ENCODE peak calls at places on chromosomes 4 and X, in ten cellular contexts. N, C, Y, G, J, L, R, P, F and M are unnamed samples.

GRCh38 chrX:140360924-140361323 is 143.9 kb downstream of the SOX3 start:
- DNase-seq in R (no peak), Y (no peak), N (no peak), C (no peak), P (no peak), J (no peak), L (no peak), F (no peak), G (no peak), M (no peak)

GRCh38 chrX:45850775-45851433 is 650.2 kb upstream of the DIPK2B start:
- DNase-seq in F (no peak), N (peak; percentile 17), J (peak; percentile 69), R (peak; percentile 33), C (peak; percentile 37), Y (peak; percentile 49), G (no peak), L (no peak), P (no peak), M (peak; percentile 47)

GRCh38 chrX:36626898-36627297 is 381.3 kb upstream of the FAM47C start:
- DNase-seq in L (no peak), G (no peak), J (no peak), P (no peak), F (no peak), C (no peak), R (no peak), N (no peak), Y (no peak), M (no peak)

GRCh38 chrX:3461824-3462508 is 115.5 kb upstream of the MXRA5 start:
- DNase-seq in R (no peak), F (no peak), G (no peak), Y (no peak), N (no peak), L (no peak), C (no peak), P (no peak), J (no peak), M (no peak)

GRCh38 chrX:48779399-48779798 is 7.0 kb upstream of the GATA1 start:
- DNase-seq in C (no peak), J (no peak), F (no peak), P (no peak), N (no peak), Y (no peak), G (no peak), R (no peak), L (no peak), M (no peak)

GRCh38 chr4:1728061-1728980 is 7.0 kb downstream of the TACC3 start:
- DNase-seq in L (no peak), J (no peak), F (no peak), R (no peak), Y (no peak), N (no peak), P (no peak), G (no peak), C (no peak), M (no peak)

GRCh38 chrX:24860140-24860539 is 155.6 kb downstream of the ARX start:
- DNase-seq in P (no peak), J (no peak), C (no peak), F (no peak), R (no peak), N (no peak), L (no peak), G (no peak), Y (no peak), M (no peak)

GRCh38 chr4:21113496-21114213 is 413.4 kb downstream of the PACRGL start:
- DNase-seq in G (no peak), P (no peak), Y (no peak), N (no peak), C (no peak), F (no peak), R (no peak), L (no peak), J (no peak), M (no peak)

GRCh38 chr4:89078300-89078699 is 21.3 kb upstream of the FAM13A start:
- DNase-seq in F (no peak), C (no peak), R (no peak), J (no peak), L (no peak), P (no peak), G (no peak), Y (no peak), N (no peak), M (no peak)

GRCh38 chr4:94714761-94715160 is 43.0 kb upstream of the BMPR1B start:
- DNase-seq in P (no peak), R (no peak), G (peak; percentile 4), C (no peak), N (no peak), Y (no peak), J (no peak), L (no peak), F (no peak), M (no peak)

GRCh38 chr4:30716671-30717207 is 3.4 kb upstream of the PCDH7 start:
- DNase-seq in F (no peak), J (no peak), C (no peak), Y (peak; percentile 42), G (no peak), P (no peak), N (no peak), R (no peak), L (no peak), M (peak; percentile 5)

GRCh38 chr4:107900067-107900466 is 31.3 kb upstream of the CYP2U1 start:
- DNase-seq in P (no peak), C (no peak), G (no peak), L (no peak), N (no peak), F (no peak), R (no peak), Y (no peak), J (no peak), M (no peak)

GRCh38 chrX:49233887-49234555 is 881 bp upstream of the CACNA1F start:
- DNase-seq in F (no peak), N (no peak), P (no peak), Y (no peak), R (no peak), G (no peak), J (no peak), L (no peak), C (no peak), M (no peak)

GRCh38 chr4:7537853-7538252 is 103.1 kb upstream of the PSAPL1 start:
- DNase-seq in R (no peak), J (no peak), C (no peak), N (no peak), Y (no peak), P (no peak), L (no peak), F (no peak), G (no peak), M (no peak)

GRCh38 chrX:153926863-153927685 is 1.0 kb upstream of the ARHGAP4 start:
- DNase-seq in C (peak; percentile 31), F (peak; percentile 52), P (peak; percentile 49), Y (no peak), J (no peak), L (no peak), R (peak; percentile 68), G (no peak), N (no peak), M (peak; percentile 84)

GRCh38 chr4:8250637-8251036 is 18.9 kb upstream of the HTRA3 start:
- DNase-seq in C (no peak), P (no peak), Y (no peak), L (no peak), R (no peak), F (no peak), J (no peak), N (no peak), G (no peak), M (no peak)

GRCh38 chr4:138334346-138335016 is 92.3 kb upstream of the SLC7A11 start:
- DNase-seq in G (no peak), F (no peak), N (no peak), J (no peak), C (no peak), Y (no peak), L (no peak), P (no peak), R (no peak), M (no peak)